ENCODE peak calls at places on chromosomes 2 and 18, in ten cellular contexts. V is lower lobe of right lung; E is astrocyte; L is heart right ventricle; Y is epithelial cell of esophagus; N is CD4-positive, alpha-beta T cell; B is upper lobe of right lung; O is WTC11; S is A673; W is IMR-90. K is an unnamed sample.

GRCh38 chr2:204901591-204901990 is 356.3 kb downstream of the PARD3B start:
- DNase-seq in V (no peak), E (no peak), L (no peak), Y (peak; percentile 72), N (no peak), B (no peak), O (no peak), S (no peak), W (no peak), K (no peak)

GRCh38 chr18:79903071-79903635 is 48.3 kb downstream of the SLC66A2 start:
- DNase-seq in V (no peak), E (no peak), L (no peak), Y (no peak), N (peak; percentile 25), B (peak; percentile 61), O (no peak), S (no peak), W (no peak), K (no peak)

GRCh38 chr2:503288-503999 is 173.8 kb downstream of the TMEM18 start:
- DNase-seq in V (no peak), E (no peak), L (no peak), Y (no peak), N (no peak), B (peak; percentile 62), O (no peak), S (no peak), W (no peak), K (no peak)

GRCh38 chr18:32480581-32480980 is 9.9 kb upstream of the GAREM1 start:
- DNase-seq in V (no peak), E (no peak), L (no peak), Y (peak; percentile 11), N (no peak), B (no peak), O (no peak), S (no peak), W (peak; percentile 13), K (no peak)

GRCh38 chr2:181128199-181128598 is 147.8 kb downstream of the UBE2E3 start:
- DNase-seq in V (no peak), E (no peak), L (no peak), Y (no peak), N (no peak), B (no peak), O (no peak), S (no peak), W (no peak), K (no peak)

GRCh38 chr2:216505133-216506106 is 6.8 kb downstream of the RPL37A start:
- DNase-seq in V (no peak), E (no peak), L (no peak), Y (no peak), N (no peak), B (no peak), O (no peak), S (no peak), W (no peak), K (no peak)

GRCh38 chr2:200703926-200704637 is 107.6 kb upstream of the BZW1 start:
- DNase-seq in V (no peak), E (no peak), L (no peak), Y (no peak), N (no peak), B (no peak), O (no peak), S (no peak), W (no peak), K (no peak)

GRCh38 chr2:166081131-166081632 is 46.6 kb downstream of the SCN1A start:
- DNase-seq in V (no peak), E (no peak), L (no peak), Y (no peak), N (no peak), B (no peak), O (no peak), S (no peak), W (peak; percentile 4), K (no peak)

GRCh38 chr18:48335829-48336228 is 73.4 kb downstream of the ZBTB7C start:
- DNase-seq in V (no peak), E (no peak), L (no peak), Y (no peak), N (no peak), B (no peak), O (no peak), S (no peak), W (no peak), K (no peak)

GRCh38 chr2:239882335-239882734 is 142.8 kb downstream of the NDUFA10 start:
- DNase-seq in V (peak; percentile 64), E (peak; percentile 3), L (no peak), Y (peak; percentile 36), N (peak; percentile 66), B (peak; percentile 70), O (peak; percentile 83), S (peak; percentile 27), W (no peak), K (peak; percentile 51)

GRCh38 chr18:23596183-23596582 is 9.9 kb upstream of the NPC1 start:
- DNase-seq in V (peak; percentile 77), E (no peak), L (no peak), Y (no peak), N (no peak), B (peak; percentile 74), O (no peak), S (no peak), W (no peak), K (no peak)

GRCh38 chr2:9282128-9282527 is 75.5 kb downstream of the ASAP2 start:
- DNase-seq in V (no peak), E (no peak), L (no peak), Y (no peak), N (no peak), B (no peak), O (no peak), S (no peak), W (no peak), K (no peak)

GRCh38 chr2:132384491-132385186 is 32.0 kb upstream of the GPR39 start:
- DNase-seq in V (no peak), E (peak; percentile 34), L (no peak), Y (no peak), N (no peak), B (no peak), O (no peak), S (no peak), W (no peak), K (no peak)

GRCh38 chr18:12928149-12928548 is 19.7 kb upstream of the SEH1L start:
- DNase-seq in V (no peak), E (no peak), L (no peak), Y (no peak), N (no peak), B (no peak), O (no peak), S (no peak), W (no peak), K (no peak)

GRCh38 chr2:85602476-85603234 is at the start of gene TMEM150A:
- DNase-seq in V (peak; percentile 98), E (peak; percentile 66), L (peak; percentile 95), Y (peak; percentile 91), N (peak; percentile 88), B (peak; percentile 98), O (peak; percentile 88), S (peak; percentile 95), W (peak; percentile 80), K (peak; percentile 83)

GRCh38 chr2:16330012-16330411 is 335.6 kb downstream of the CYRIA start:
- DNase-seq in V (no peak), E (no peak), L (no peak), Y (no peak), N (no peak), B (no peak), O (no peak), S (no peak), W (no peak), K (peak; percentile 34)

DNA sequence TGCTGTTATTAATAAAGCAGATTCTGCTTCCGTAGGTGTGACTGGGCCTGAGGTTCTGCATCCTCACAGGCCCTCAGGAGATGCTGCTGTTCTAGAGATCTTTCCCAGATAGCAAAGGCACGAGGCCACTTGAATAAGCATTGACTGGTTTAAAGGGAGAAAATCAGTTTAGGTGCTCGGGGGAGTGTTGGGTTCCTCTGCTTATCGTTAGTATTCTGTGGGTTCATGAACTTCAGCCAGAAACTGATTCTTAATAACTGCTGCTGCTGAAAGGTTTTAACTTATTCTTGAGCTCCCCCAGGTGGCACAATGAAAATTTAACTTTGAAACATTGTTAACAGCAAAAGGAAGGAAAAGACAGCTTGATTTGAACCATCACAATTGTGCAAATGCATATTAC is 56.9 kb downstream of the ITGA6 start:
- DNase-seq in V (no peak), E (peak; percentile 8), L (no peak), Y (no peak), N (no peak), B (no peak), O (no peak), S (peak; percentile 37), W (peak; percentile 34), K (no peak)
- TF ChIP-seq CTCF in V (no peak), E (no peak), L (peak; percentile 50), Y (peak; percentile 24), N (peak; percentile 68), B (peak; percentile 28), O (no peak), S (peak; percentile 49), W (peak; percentile 47), K (peak; percentile 53)

DNA sequence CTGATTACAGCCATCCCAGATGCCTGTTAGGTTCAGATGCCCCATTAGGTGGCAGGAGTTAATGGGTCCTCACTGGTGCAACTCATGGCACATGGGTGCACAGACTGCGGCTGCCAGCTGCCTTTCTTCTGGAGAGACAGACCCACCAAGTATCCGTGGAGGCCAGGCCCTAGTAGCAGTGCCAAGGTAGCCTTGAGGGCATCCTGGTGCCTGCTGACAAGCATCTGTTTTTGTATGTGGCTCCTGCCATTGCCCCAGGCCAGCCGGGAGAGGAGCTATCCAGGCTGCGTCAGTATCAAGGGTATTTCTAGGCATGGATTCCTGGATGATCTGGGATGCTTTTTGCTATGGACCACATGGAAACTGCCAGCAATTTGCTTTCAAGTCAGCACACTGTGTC is 815.2 kb upstream of the RAB6C start:
- DNase-seq in V (no peak), E (no peak), L (no peak), Y (no peak), N (no peak), B (no peak), O (no peak), S (no peak), W (no peak), K (no peak)
- TF ChIP-seq CTCF in V (no peak), E (no peak), L (no peak), Y (no peak), N (no peak), B (no peak), O (no peak), S (no peak), W (no peak), K (no peak)

DNA sequence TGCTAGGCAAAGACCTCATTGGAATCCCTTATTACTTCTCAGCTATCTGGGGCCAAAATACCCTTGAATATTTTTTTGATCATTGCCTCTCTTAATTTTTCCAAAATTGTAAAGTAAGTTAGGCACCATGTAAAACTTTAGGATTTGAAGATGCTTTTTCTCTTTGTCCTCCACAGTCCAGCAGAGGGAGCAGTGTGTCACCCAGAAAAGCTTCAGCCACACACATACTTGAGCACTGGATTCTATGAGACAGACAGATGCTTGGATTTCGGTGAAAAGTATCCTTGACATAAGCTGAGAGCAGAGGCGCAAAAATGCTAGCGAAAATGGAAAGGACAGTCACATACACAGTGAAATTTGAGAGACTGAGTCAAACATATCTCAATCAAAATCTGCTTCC is 74.7 kb upstream of the KCNJ3 start:
- DNase-seq in V (no peak), E (peak; percentile 3), L (no peak), Y (peak; percentile 60), N (no peak), B (no peak), O (peak; percentile 45), S (peak; percentile 72), W (peak; percentile 0), K (peak; percentile 44)
- TF ChIP-seq CTCF in V (peak; percentile 46), E (peak; percentile 70), L (peak; percentile 77), Y (peak; percentile 82), N (no peak), B (peak; percentile 52), O (peak; percentile 53), S (peak; percentile 79), W (no peak), K (peak; percentile 80)

GRCh38 chr2:121128741-121129659 is 156.0 kb downstream of the TFCP2L1 start:
- DNase-seq in V (peak; percentile 72), E (no peak), L (peak; percentile 33), Y (peak; percentile 72), N (no peak), B (peak; percentile 80), O (peak; percentile 74), S (peak; percentile 43), W (no peak), K (peak; percentile 54)
- TF ChIP-seq CTCF in V (peak; percentile 46), E (peak; percentile 64), L (peak; percentile 60), Y (peak; percentile 84), N (no peak), B (peak; percentile 52), O (peak; percentile 35), S (peak; percentile 78), W (peak; percentile 46), K (peak; percentile 75)